ENCODE peak calls at places on chromosomes 1 and 21, in four cellular contexts. L, J, O and Z are unnamed samples.

GRCh38 chr1:87787551-87787950 is 458.9 kb downstream of the LMO4 start:
- DNase-seq in L (no peak), J (peak), O (no peak), Z (no peak)

GRCh38 chr1:198167436-198167934 is 10.7 kb downstream of the NEK7 start:
- DNase-seq in O (no peak), J (peak), L (no peak), Z (no peak)

GRCh38 chr1:208127791-208128408 is 116.3 kb downstream of the PLXNA2 start:
- DNase-seq in J (no peak), L (no peak), O (no peak), Z (no peak)

GRCh38 chr1:238135708-238136107 is 245.0 kb upstream of the ZP4 start:
- DNase-seq in L (no peak), O (no peak), J (no peak), Z (no peak)

GRCh38 chr1:236455242-236455641 is 61.2 kb downstream of the EDARADD start:
- DNase-seq in L (no peak), J (no peak), O (no peak), Z (no peak)

GRCh38 chr1:198806861-198807260 is 168.0 kb downstream of the PTPRC start:
- DNase-seq in O (no peak), J (no peak), L (no peak), Z (no peak)

GRCh38 chr1:167460836-167461235 is 57.5 kb downstream of the CD247 start:
- DNase-seq in J (no peak), L (peak), O (no peak), Z (no peak)

GRCh38 chr1:55640708-55641473 is 425.7 kb upstream of the USP24 start:
- DNase-seq in J (peak), L (peak), O (no peak), Z (no peak)

GRCh38 chr1:215730600-215730999 is 163.5 kb downstream of the KCTD3 start:
- DNase-seq in J (no peak), O (no peak), L (no peak), Z (no peak)

GRCh38 chr21:15627011-15627410 is 102.8 kb upstream of the USP25 start:
- DNase-seq in L (no peak), O (no peak), J (no peak), Z (no peak)

GRCh38 chr1:225482489-225482950 is 54.7 kb upstream of the LBR start:
- DNase-seq in J (no peak), O (no peak), L (no peak), Z (no peak)